ENCODE peak calls at places on chromosomes 3 and 15, in six cellular contexts. P is CD4-positive, alpha-beta memory T cell; C is tibial artery; I is adipocyte; O is psoas muscle; J is naive thymus-derived CD4-positive, alpha-beta T cell. V is an unnamed sample.

GRCh38 chr3:33237439-33237838 is 18.8 kb upstream of the SUSD5 start:
- DNase-seq in C (no peak), I (no peak), P (no peak), J (no peak), O (no peak), V (no peak)

GRCh38 chr3:125236331-125236903 is 23.9 kb upstream of the SLC12A8 start:
- DNase-seq in C (no peak), O (no peak), I (peak; percentile 62), P (no peak), J (no peak), V (no peak)

GRCh38 chr3:69967156-69967555 is 32.4 kb upstream of the SAMMSON start:
- DNase-seq in C (no peak), J (no peak), O (no peak), P (no peak), I (no peak), V (no peak)

GRCh38 chr3:53753518-53754183 is 92.6 kb downstream of the CHDH start:
- DNase-seq in C (no peak), P (peak; percentile 37), O (no peak), I (no peak), J (peak; percentile 5), V (no peak)

GRCh38 chr3:43691120-43692002 is 623 bp downstream of the ABHD5 start:
- DNase-seq in I (peak; percentile 63), C (peak; percentile 76), P (peak; percentile 28), O (peak; percentile 60), J (peak; percentile 25), V (no peak)

GRCh38 chr3:189142527-189142926 is 29.2 kb upstream of the TPRG1 start:
- DNase-seq in I (no peak), J (no peak), C (no peak), O (no peak), P (no peak), V (no peak)

GRCh38 chr3:42647821-42648459 is 5.6 kb upstream of the ZBTB47 start:
- DNase-seq in C (no peak), I (no peak), O (no peak), P (no peak), J (no peak), V (no peak)

GRCh38 chr3:119175869-119176756 is 2.7 kb downstream of the UPK1B start:
- DNase-seq in I (peak; percentile 86), C (no peak), J (no peak), O (peak; percentile 20), P (no peak), V (no peak)

GRCh38 chr3:87173071-87173470 is 54.0 kb upstream of the CHMP2B start:
- DNase-seq in J (no peak), O (no peak), P (no peak), C (no peak), I (peak; percentile 30), V (no peak)

GRCh38 chr15:69474291-69474690 is 21.7 kb downstream of the RPLP1 start:
- DNase-seq in J (no peak), I (no peak), P (no peak), O (no peak), C (no peak), V (no peak)

GRCh38 chr3:15056676-15057404 is 8.3 kb downstream of the MRPS25 start:
- DNase-seq in J (no peak), C (no peak), I (no peak), O (no peak), P (no peak), V (no peak)

GRCh38 chr15:62390793-62391543 is 225.9 kb upstream of the C2CD4B start:
- DNase-seq in C (peak; percentile 74), O (peak; percentile 50), I (peak; percentile 71), P (peak; percentile 23), J (peak; percentile 15), V (peak; percentile 68)

GRCh38 chr3:184235381-184236032 is 6.1 kb downstream of the VWA5B2 start:
- DNase-seq in C (no peak), P (no peak), I (no peak), O (no peak), J (no peak), V (no peak)

GRCh38 chr3:149506540-149506939 is 32.0 kb downstream of the TM4SF4 start:
- DNase-seq in J (no peak), C (no peak), I (peak; percentile 34), P (no peak), O (no peak), V (peak; percentile 82)

GRCh38 chr3:41768363-41768762 is 193.5 kb downstream of the ULK4 start:
- DNase-seq in J (no peak), O (no peak), I (no peak), P (no peak), C (no peak), V (no peak)

GRCh38 chr3:112425858-112426750 is 73.2 kb downstream of the BTLA start:
- DNase-seq in P (no peak), C (no peak), J (no peak), I (no peak), O (no peak), V (no peak)

GRCh38 chr3:141407043-141407442 is 38.7 kb downstream of the ZBTB38 start:
- DNase-seq in C (no peak), J (no peak), I (peak; percentile 99), P (no peak), O (peak; percentile 34), V (peak; percentile 98)

GRCh38 chr15:74394090-74394846 is 26.8 kb upstream of the CYP11A1 start:
- DNase-seq in J (no peak), I (no peak), C (no peak), O (no peak), P (no peak), V (no peak)

GRCh38 chr15:79067969-79068368 is 22.6 kb downstream of the RASGRF1 start:
- DNase-seq in J (no peak), I (no peak), O (no peak), C (no peak), P (no peak), V (no peak)

GRCh38 chr15:78951841-78952238 is 7.0 kb upstream of the CTSH start:
- DNase-seq in J (no peak), O (no peak), P (no peak), C (no peak), I (no peak), V (no peak)

GRCh38 chr3:150588027-150588830 is 14.9 kb upstream of the SELENOT start:
- DNase-seq in J (no peak), P (no peak), C (no peak), I (no peak), O (no peak), V (no peak)

GRCh38 chr15:38028869-38029268 is 94.4 kb downstream of the TMCO5A start:
- DNase-seq in O (no peak), I (peak; percentile 53), J (no peak), C (no peak), P (no peak), V (peak; percentile 51)

GRCh38 chr15:33968224-33968623 is at the start of gene CHRM5:
- DNase-seq in O (no peak), C (no peak), I (no peak), J (no peak), P (no peak), V (no peak)

GRCh38 chr3:195809796-195810454 is 1.8 kb downstream of the MUC4 start:
- DNase-seq in O (no peak), J (no peak), C (no peak), P (no peak), I (no peak), V (no peak)

GRCh38 chr3:4449043-4449803 is 17.8 kb downstream of the SUMF1 start:
- DNase-seq in O (no peak), I (no peak), J (no peak), P (no peak), C (no peak), V (no peak)

GRCh38 chr3:127084401-127084990 is 101.6 kb downstream of the PLXNA1 start:
- DNase-seq in I (no peak), J (no peak), O (no peak), C (no peak), P (no peak), V (no peak)

GRCh38 chr3:138127636-138128365 is 4.4 kb downstream of the A4GNT start:
- DNase-seq in C (no peak), J (no peak), P (no peak), I (no peak), O (no peak), V (no peak)

GRCh38 chr3:88912294-88913014 is 195.0 kb upstream of the EPHA3 start:
- DNase-seq in O (no peak), J (no peak), C (no peak), P (no peak), I (no peak), V (no peak)

GRCh38 chr3:62678841-62679240 is 196.4 kb downstream of the CADPS start:
- DNase-seq in I (no peak), C (no peak), J (no peak), O (no peak), P (no peak), V (no peak)

GRCh38 chr15:68930268-68931022 is at the start of gene SPESP1:
- DNase-seq in J (peak; percentile 16), O (peak; percentile 59), I (no peak), C (peak; percentile 75), P (peak; percentile 33), V (peak; percentile 89)

GRCh38 chr3:33233884-33234283 is 15.3 kb upstream of the SUSD5 start:
- DNase-seq in P (no peak), J (no peak), C (no peak), I (no peak), O (no peak), V (no peak)

DNA sequence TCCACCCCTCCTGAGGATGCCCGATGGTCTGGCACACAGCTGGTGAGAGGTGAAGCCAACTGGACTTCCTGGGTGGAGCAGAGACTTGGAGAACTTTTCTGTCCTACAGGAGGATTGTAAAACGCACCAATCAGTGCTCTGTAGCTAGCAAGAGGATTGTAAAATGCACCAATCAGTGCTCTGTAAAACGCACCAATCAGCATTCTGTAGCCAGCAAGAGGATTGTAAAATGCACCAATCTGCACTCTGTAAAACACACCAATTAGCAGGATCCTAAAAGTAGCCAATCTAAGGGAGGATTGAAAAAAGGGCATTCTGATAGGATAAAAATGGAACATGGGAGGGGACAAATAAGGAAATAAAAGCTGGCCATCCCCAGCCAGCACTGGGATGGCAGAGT is 150.2 kb downstream of the CHSY1 start:
- DNase-seq in I (no peak), P (no peak), J (no peak), C (no peak), O (no peak), V (no peak)
- H3K4me3 ChIP-seq in I (no peak overlapping the region), P (no peak overlapping the region), J (no peak overlapping the region), C (no peak overlapping the region), O (no peak overlapping the region), V (no peak overlapping the region)

GRCh38 chr3:3125977-3126376 is 763 bp upstream of the TRNT1 start:
- DNase-seq in I (no peak), P (peak; percentile 10), O (no peak), C (no peak), J (no peak), V (no peak)
- H3K4me3 ChIP-seq in I (peak overlapping the region; percentile 91), P (peak overlapping the region; percentile 64), O (peak overlapping the region; percentile 100), C (peak overlapping the region; percentile 79), J (peak overlapping the region; percentile 92), V (peak overlapping the region; percentile 74)

GRCh38 chr3:47010050-47010712 is 30.7 kb downstream of the NBEAL2 start:
- DNase-seq in I (no peak), J (no peak), O (no peak), C (no peak), P (no peak), V (peak; percentile 15)
- H3K4me3 ChIP-seq in I (peak overlapping the region; percentile 78), J (no peak overlapping the region), O (peak overlapping the region; percentile 75), C (peak overlapping the region; percentile 60), P (no peak overlapping the region), V (peak overlapping the region; percentile 63)

DNA sequence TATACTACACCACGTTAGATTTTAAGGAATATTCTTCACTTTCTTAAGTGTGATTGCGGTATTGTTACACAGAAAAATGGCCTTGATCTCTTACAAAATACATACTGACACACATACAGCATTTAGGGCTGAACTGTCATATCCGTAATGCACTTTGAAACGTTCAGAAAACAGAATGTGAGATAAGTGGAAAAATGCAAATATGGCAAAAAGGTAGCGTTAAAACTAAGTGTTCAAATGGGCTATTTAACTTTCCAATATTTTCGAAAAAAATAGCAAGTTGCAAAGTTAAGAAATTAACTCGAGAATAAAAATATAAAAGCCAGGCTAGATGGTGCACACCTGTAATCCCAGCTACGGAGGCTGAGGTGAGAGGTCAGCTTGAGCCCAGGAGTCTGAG is 1.7 kb downstream of the ZNF280D start:
- DNase-seq in I (no peak), O (no peak), P (no peak), J (no peak), C (no peak), V (no peak)
- H3K4me3 ChIP-seq in I (peak overlapping the region; percentile 84), O (peak overlapping the region; percentile 81), P (no peak overlapping the region), J (no peak overlapping the region), C (peak overlapping the region; percentile 84), V (peak overlapping the region; percentile 79)

V was measured in foreskin fibroblast.